ENCODE peak calls at places on chromosomes 1 and 21, in nine cellular contexts. G is HEK293T; Z is NCI-H1092; C is NCI-H460; X is ureter; R is pons; T is MCF 10A; K is GM12878; L is CD8-positive, alpha-beta T cell. S is an unnamed sample.

GRCh38 chr1:52726265-52727113 is at the start of gene ZYG11B:
- DNase-seq in G (peak), Z (peak), C (peak), X (peak), R (peak), T (peak), K (peak), L (peak), S (peak)

GRCh38 chr1:58979085-58979484 is 195.2 kb upstream of the JUN start:
- DNase-seq in G (no peak), Z (no peak), C (no peak), X (no peak), R (peak), T (no peak), K (no peak), L (no peak), S (no peak)

GRCh38 chr1:157978547-157979403 is 14.7 kb upstream of the KIRREL1 start:
- DNase-seq in G (no peak), Z (no peak), C (no peak), X (no peak), R (no peak), T (no peak), K (no peak), L (no peak), S (no peak)

GRCh38 chr1:212760126-212760823 is 31.3 kb downstream of the NSL1 start:
- DNase-seq in G (peak), Z (no peak), C (no peak), X (no peak), R (no peak), T (peak), K (no peak), L (peak), S (no peak)

GRCh38 chr21:40335689-40336088 is 468.5 kb downstream of the PCP4 start:
- DNase-seq in G (no peak), Z (peak), C (peak), X (no peak), R (no peak), T (no peak), K (no peak), L (no peak), S (no peak)

GRCh38 chr1:244022301-244022700 is 28.8 kb upstream of the ZBTB18 start:
- DNase-seq in G (no peak), Z (no peak), C (no peak), X (no peak), R (no peak), T (peak), K (no peak), L (no peak), S (no peak)

GRCh38 chr1:41529621-41530395 is 45.3 kb upstream of the EDN2 start:
- DNase-seq in G (no peak), Z (no peak), C (no peak), X (no peak), R (no peak), T (no peak), K (no peak), L (no peak), S (no peak)

GRCh38 chr1:193040011-193040410 is 19.1 kb downstream of the UCHL5 start:
- DNase-seq in G (no peak), Z (no peak), C (no peak), X (no peak), R (no peak), T (no peak), K (no peak), L (no peak), S (no peak)

GRCh38 chr1:79259390-79260336 is 253.1 kb upstream of the ADGRL4 start:
- DNase-seq in G (peak), Z (no peak), C (peak), X (no peak), R (peak), T (peak), K (no peak), L (no peak), S (no peak)

GRCh38 chr1:22588899-22589422 is 25.7 kb downstream of the EPHA8 start:
- DNase-seq in G (no peak), Z (no peak), C (no peak), X (no peak), R (no peak), T (no peak), K (no peak), L (no peak), S (no peak)

GRCh38 chr1:170182442-170182841 is 36.7 kb downstream of the NTMT2 start:
- DNase-seq in G (no peak), Z (no peak), C (no peak), X (no peak), R (no peak), T (no peak), K (no peak), L (no peak), S (no peak)

GRCh38 chr1:180444522-180444921 is 57.9 kb downstream of the ACBD6 start:
- DNase-seq in G (no peak), Z (no peak), C (no peak), X (no peak), R (no peak), T (no peak), K (no peak), L (no peak), S (no peak)

GRCh38 chr1:35808376-35809155 is 750 bp downstream of the AGO4 start:
- DNase-seq in G (peak), Z (no peak), C (no peak), X (no peak), R (peak), T (peak), K (no peak), L (peak), S (no peak)

GRCh38 chr1:6209661-6210605 is 4.0 kb downstream of the RNF207 start:
- DNase-seq in G (no peak), Z (peak), C (no peak), X (no peak), R (no peak), T (no peak), K (no peak), L (no peak), S (no peak)

GRCh38 chr1:151710187-151710586 is 6.4 kb downstream of the CELF3 start:
- DNase-seq in G (peak), Z (no peak), C (no peak), X (no peak), R (no peak), T (peak), K (no peak), L (no peak), S (peak)

GRCh38 chr1:163709636-163710035 is 387.9 kb downstream of the NUF2 start:
- DNase-seq in G (no peak), Z (no peak), C (no peak), X (no peak), R (no peak), T (peak), K (no peak), L (no peak), S (no peak)

GRCh38 chr1:39450956-39451601 is 40.4 kb upstream of the BMP8A start:
- DNase-seq in G (no peak), Z (no peak), C (no peak), X (no peak), R (no peak), T (peak), K (no peak), L (no peak), S (no peak)

GRCh38 chr1:211739671-211740411 is 64.4 kb upstream of the NEK2 start:
- DNase-seq in G (no peak), Z (no peak), C (no peak), X (no peak), R (no peak), T (no peak), K (no peak), L (no peak), S (no peak)

GRCh38 chr21:17613242-17613676 is 558 bp upstream of the BTG3 start:
- DNase-seq in G (peak), Z (peak), C (no peak), X (peak), R (peak), T (no peak), K (no peak), L (no peak), S (no peak)

GRCh38 chr1:23664837-23665795 is 26.5 kb upstream of the RPL11 start:
- DNase-seq in G (peak), Z (peak), C (peak), X (no peak), R (no peak), T (peak), K (peak), L (no peak), S (no peak)

GRCh38 chr1:118973536-118974160 is 14.5 kb downstream of the TBX15 start:
- DNase-seq in G (no peak), Z (no peak), C (no peak), X (no peak), R (no peak), T (no peak), K (no peak), L (no peak), S (no peak)